ENCODE peak calls at places on chromosomes 5 and 9, in eight cellular contexts. One of them, this sample, is unnamed. For H3K4me1, the result is how much of the 10 kb centered on the place peaks cover.

GRCh38 chr9:19935422-19935821 is 146.6 kb upstream of the SLC24A2 start:
- DNase-seq in GM23338: no peak
- DNase-seq in hepatocyte: no peak
- DNase-seq in kidney: no peak
- DNase-seq in CD8-positive, alpha-beta T cell: no peak
- DNase-seq in Peyer's patch: no peak
- DNase-seq in adrenal gland: no peak
- DNase-seq in A549: no peak
- DNase-seq in this sample: no peak

GRCh38 chr9:34084562-34084961 is 35.9 kb upstream of the UBAP2 start:
- DNase-seq in GM23338: no peak
- DNase-seq in adrenal gland: peak
- DNase-seq in hepatocyte: peak
- DNase-seq in CD8-positive, alpha-beta T cell: no peak
- DNase-seq in kidney: no peak
- DNase-seq in A549: no peak
- DNase-seq in Peyer's patch: no peak
- DNase-seq in this sample: peak

GRCh38 chr9:137297060-137297664 is 4.9 kb downstream of the NRARP start:
- DNase-seq in CD8-positive, alpha-beta T cell: no peak
- DNase-seq in kidney: no peak
- DNase-seq in GM23338: no peak
- DNase-seq in A549: no peak
- DNase-seq in Peyer's patch: no peak
- DNase-seq in adrenal gland: no peak
- DNase-seq in hepatocyte: no peak
- DNase-seq in this sample: no peak

GRCh38 chr5:6745706-6746217 is 32.5 kb downstream of the TENT4A start:
- DNase-seq in CD8-positive, alpha-beta T cell: no peak
- DNase-seq in A549: peak
- DNase-seq in kidney: no peak
- DNase-seq in adrenal gland: no peak
- DNase-seq in Peyer's patch: no peak
- DNase-seq in hepatocyte: peak
- DNase-seq in GM23338: peak
- DNase-seq in this sample: no peak

GRCh38 chr9:23829580-23830458 is 3.8 kb upstream of the ELAVL2 start:
- DNase-seq in hepatocyte: peak
- DNase-seq in kidney: no peak
- DNase-seq in CD8-positive, alpha-beta T cell: no peak
- DNase-seq in Peyer's patch: no peak
- DNase-seq in GM23338: peak
- DNase-seq in adrenal gland: no peak
- DNase-seq in A549: no peak
- DNase-seq in this sample: no peak

GRCh38 chr9:85377751-85378289 is 363.9 kb downstream of the AGTPBP1 start:
- DNase-seq in CD8-positive, alpha-beta T cell: no peak
- DNase-seq in adrenal gland: no peak
- DNase-seq in Peyer's patch: no peak
- DNase-seq in GM23338: no peak
- DNase-seq in A549: no peak
- DNase-seq in hepatocyte: no peak
- DNase-seq in kidney: no peak
- DNase-seq in this sample: no peak

GRCh38 chr9:114004221-114004716 is 73.8 kb downstream of the AMBP start:
- DNase-seq in adrenal gland: peak
- DNase-seq in A549: no peak
- DNase-seq in Peyer's patch: peak
- DNase-seq in kidney: peak
- DNase-seq in hepatocyte: no peak
- DNase-seq in GM23338: no peak
- DNase-seq in CD8-positive, alpha-beta T cell: no peak
- DNase-seq in this sample: no peak

GRCh38 chr5:102866315-102866693 is 111.2 kb downstream of the PAM start:
- DNase-seq in kidney: no peak
- DNase-seq in A549: no peak
- DNase-seq in adrenal gland: no peak
- DNase-seq in CD8-positive, alpha-beta T cell: no peak
- DNase-seq in hepatocyte: no peak
- DNase-seq in GM23338: no peak
- DNase-seq in Peyer's patch: no peak
- DNase-seq in this sample: no peak

GRCh38 chr9:20309209-20309608 is 313.1 kb downstream of the MLLT3 start:
- DNase-seq in GM23338: no peak
- DNase-seq in A549: no peak
- DNase-seq in CD8-positive, alpha-beta T cell: no peak
- DNase-seq in adrenal gland: no peak
- DNase-seq in hepatocyte: no peak
- DNase-seq in Peyer's patch: no peak
- DNase-seq in kidney: no peak
- DNase-seq in this sample: no peak

GRCh38 chr9:135198889-135199288 is 111.4 kb downstream of the OLFM1 start:
- DNase-seq in kidney: no peak
- DNase-seq in CD8-positive, alpha-beta T cell: no peak
- DNase-seq in GM23338: peak
- DNase-seq in Peyer's patch: no peak
- DNase-seq in A549: no peak
- DNase-seq in adrenal gland: no peak
- DNase-seq in hepatocyte: no peak
- DNase-seq in this sample: no peak
- H3K4me1 ChIP-seq in kidney: under half
- H3K4me1 ChIP-seq in CD8-positive, alpha-beta T cell: under half
- H3K4me1 ChIP-seq in GM23338: under half
- H3K4me1 ChIP-seq in Peyer's patch: under half
- H3K4me1 ChIP-seq in A549: under half
- H3K4me1 ChIP-seq in adrenal gland: under half
- H3K4me1 ChIP-seq in hepatocyte: under half
- H3K4me1 ChIP-seq in this sample: under half

GRCh38 chr9:88990721-88991065 is 575 bp upstream of the S1PR3 start:
- DNase-seq in GM23338: peak
- DNase-seq in Peyer's patch: no peak
- DNase-seq in hepatocyte: peak
- DNase-seq in A549: peak
- DNase-seq in kidney: no peak
- DNase-seq in adrenal gland: no peak
- DNase-seq in CD8-positive, alpha-beta T cell: no peak
- DNase-seq in this sample: no peak
- TF ChIP-seq CTCF in GM23338: peak
- TF ChIP-seq CTCF in Peyer's patch: no peak
- TF ChIP-seq CTCF in hepatocyte: peak
- TF ChIP-seq CTCF in A549: no peak
- TF ChIP-seq CTCF in kidney: no peak
- TF ChIP-seq CTCF in adrenal gland: no peak
- TF ChIP-seq CTCF in CD8-positive, alpha-beta T cell: no peak
- TF ChIP-seq CTCF in this sample: no peak

GRCh38 chr9:123321874-123322770 is 33.9 kb upstream of the CRB2 start:
- DNase-seq in A549: no peak
- DNase-seq in hepatocyte: no peak
- DNase-seq in adrenal gland: no peak
- DNase-seq in kidney: no peak
- DNase-seq in GM23338: no peak
- DNase-seq in CD8-positive, alpha-beta T cell: no peak
- DNase-seq in Peyer's patch: no peak
- DNase-seq in this sample: no peak
- H3K4me1 ChIP-seq in A549: under half
- H3K4me1 ChIP-seq in hepatocyte: under half
- H3K4me1 ChIP-seq in adrenal gland: under half
- H3K4me1 ChIP-seq in kidney: under half
- H3K4me1 ChIP-seq in GM23338: under half
- H3K4me1 ChIP-seq in CD8-positive, alpha-beta T cell: under half
- H3K4me1 ChIP-seq in Peyer's patch: under half
- H3K4me1 ChIP-seq in this sample: under half

GRCh38 chr9:134346840-134347239 is 20.6 kb downstream of the RXRA start:
- DNase-seq in CD8-positive, alpha-beta T cell: no peak
- DNase-seq in Peyer's patch: no peak
- DNase-seq in kidney: no peak
- DNase-seq in hepatocyte: no peak
- DNase-seq in adrenal gland: no peak
- DNase-seq in GM23338: no peak
- DNase-seq in A549: no peak
- DNase-seq in this sample: no peak

GRCh38 chr9:134349941-134350340 is 23.7 kb downstream of the RXRA start:
- DNase-seq in hepatocyte: no peak
- DNase-seq in kidney: no peak
- DNase-seq in A549: no peak
- DNase-seq in GM23338: no peak
- DNase-seq in Peyer's patch: no peak
- DNase-seq in CD8-positive, alpha-beta T cell: no peak
- DNase-seq in adrenal gland: no peak
- DNase-seq in this sample: no peak

GRCh38 chr9:134346151-134346550 is 19.9 kb downstream of the RXRA start:
- DNase-seq in GM23338: no peak
- DNase-seq in A549: no peak
- DNase-seq in hepatocyte: no peak
- DNase-seq in adrenal gland: no peak
- DNase-seq in Peyer's patch: no peak
- DNase-seq in CD8-positive, alpha-beta T cell: no peak
- DNase-seq in kidney: no peak
- DNase-seq in this sample: no peak

GRCh38 chr9:134348404-134349155 is 22.3 kb downstream of the RXRA start:
- DNase-seq in GM23338: no peak
- DNase-seq in hepatocyte: no peak
- DNase-seq in kidney: no peak
- DNase-seq in adrenal gland: no peak
- DNase-seq in A549: no peak
- DNase-seq in CD8-positive, alpha-beta T cell: no peak
- DNase-seq in Peyer's patch: no peak
- DNase-seq in this sample: no peak

DNA sequence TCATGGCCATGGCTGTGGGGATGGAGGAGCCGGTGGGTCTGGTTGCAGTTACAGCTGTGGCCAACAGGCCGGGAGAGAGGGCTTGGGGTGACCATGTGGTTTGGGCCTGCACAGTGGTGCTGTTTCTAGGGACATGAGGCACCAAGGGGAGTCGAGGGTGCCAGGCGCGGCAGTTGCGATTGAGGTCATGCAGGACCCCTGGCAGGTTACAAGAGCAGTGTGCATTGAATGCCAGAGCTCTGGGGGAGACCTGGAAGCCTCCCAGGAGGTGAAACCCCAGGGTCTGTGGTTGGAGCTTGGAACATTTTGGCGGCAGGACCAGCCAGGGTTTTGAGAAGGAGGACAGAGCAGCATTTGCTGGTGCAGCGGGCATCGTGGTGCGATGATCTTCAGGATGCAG is 21.7 kb downstream of the RXRA start:
- DNase-seq in kidney: no peak
- DNase-seq in hepatocyte: no peak
- DNase-seq in A549: no peak
- DNase-seq in adrenal gland: no peak
- DNase-seq in Peyer's patch: no peak
- DNase-seq in CD8-positive, alpha-beta T cell: no peak
- DNase-seq in GM23338: no peak
- DNase-seq in this sample: no peak
- TF ChIP-seq CTCF in kidney: no peak
- TF ChIP-seq CTCF in hepatocyte: no peak
- TF ChIP-seq CTCF in A549: no peak
- TF ChIP-seq CTCF in adrenal gland: no peak
- TF ChIP-seq CTCF in Peyer's patch: no peak
- TF ChIP-seq CTCF in CD8-positive, alpha-beta T cell: no peak
- TF ChIP-seq CTCF in GM23338: no peak
- TF ChIP-seq CTCF in this sample: no peak

This sample was measured in uterus.